ENCODE peak calls at places on chromosomes 13 and 19, in eight cellular contexts. R, C, J, W, L, N, V and S are unnamed samples.

GRCh38 chr13:34926513-34926912 is 15.6 kb upstream of the NBEA start:
- DNase-seq in R (no peak), C (no peak), J (no peak), W (no peak), L (peak; percentile 71), N (no peak), V (no peak), S (no peak)

GRCh38 chr19:29491995-29492577 is 33.7 kb upstream of the VSTM2B start:
- DNase-seq in R (no peak), C (no peak), J (no peak), W (no peak), L (no peak), N (no peak), V (no peak), S (no peak)

GRCh38 chr13:33692531-33692930 is 125.4 kb upstream of the RFC3 start:
- DNase-seq in R (no peak), C (no peak), J (no peak), W (no peak), L (no peak), N (no peak), V (no peak), S (no peak)

GRCh38 chr19:17214531-17215124 is 529 bp upstream of the USE1 start:
- DNase-seq in R (no peak), C (no peak), J (no peak), W (no peak), L (no peak), N (no peak), V (no peak), S (no peak)

GRCh38 chr19:49468199-49468598 is 5.8 kb upstream of the FLT3LG start:
- DNase-seq in R (no peak), C (no peak), J (no peak), W (no peak), L (no peak), N (no peak), V (no peak), S (no peak)

GRCh38 chr19:16113727-16114126 is 2.0 kb downstream of the RAB8A start:
- DNase-seq in R (no peak), C (no peak), J (no peak), W (peak; percentile 72), L (no peak), N (no peak), V (no peak), S (no peak)

GRCh38 chr13:99655351-99656091 is 154.2 kb downstream of the TM9SF2 start:
- DNase-seq in R (no peak), C (no peak), J (no peak), W (no peak), L (peak; percentile 9), N (no peak), V (no peak), S (no peak)

GRCh38 chr13:75704942-75705320 is 68.8 kb downstream of the LMO7 start:
- DNase-seq in R (no peak), C (peak; percentile 44), J (no peak), W (no peak), L (no peak), N (no peak), V (no peak), S (no peak)

GRCh38 chr13:49625392-49626137 is 2.7 kb upstream of the ARL11 start:
- DNase-seq in R (peak; percentile 31), C (peak; percentile 42), J (no peak), W (no peak), L (peak; percentile 66), N (no peak), V (no peak), S (no peak)

GRCh38 chr13:63731896-63732295 is 2316.2 kb upstream of the PCDH20 start:
- DNase-seq in R (no peak), C (no peak), J (no peak), W (no peak), L (no peak), N (no peak), V (no peak), S (no peak)

GRCh38 chr13:111493468-111493867 is 173.0 kb downstream of the TEX29 start:
- DNase-seq in R (peak; percentile 13), C (no peak), J (no peak), W (no peak), L (no peak), N (no peak), V (no peak), S (no peak)

GRCh38 chr13:70623260-70623659 is 515.0 kb upstream of the KLHL1 start:
- DNase-seq in R (no peak), C (no peak), J (no peak), W (no peak), L (peak; percentile 4), N (no peak), V (no peak), S (no peak)

GRCh38 chr19:45160870-45161714 is at the start of gene NKPD1:
- DNase-seq in R (no peak), C (peak; percentile 58), J (no peak), W (no peak), L (peak; percentile 31), N (no peak), V (no peak), S (no peak)

GRCh38 chr19:28710278-28710677 is 502.7 kb downstream of the UQCRFS1 start:
- DNase-seq in R (no peak), C (no peak), J (no peak), W (peak; percentile 19), L (peak; percentile 78), N (no peak), V (no peak), S (peak; percentile 34)

GRCh38 chr13:38564751-38565150 is 122.1 kb upstream of the FREM2 start:
- DNase-seq in R (no peak), C (no peak), J (no peak), W (no peak), L (no peak), N (no peak), V (no peak), S (no peak)

GRCh38 chr13:36919206-36919832 is 719 bp downstream of the SMAD9 start:
- DNase-seq in R (peak; percentile 66), C (peak; percentile 16), J (no peak), W (no peak), L (peak; percentile 54), N (peak; percentile 67), V (peak; percentile 36), S (no peak)

GRCh38 chr13:95137096-95137495 is 164.2 kb downstream of the ABCC4 start:
- DNase-seq in R (no peak), C (no peak), J (no peak), W (peak; percentile 28), L (peak; percentile 27), N (no peak), V (peak; percentile 43), S (peak; percentile 28)

DNA sequence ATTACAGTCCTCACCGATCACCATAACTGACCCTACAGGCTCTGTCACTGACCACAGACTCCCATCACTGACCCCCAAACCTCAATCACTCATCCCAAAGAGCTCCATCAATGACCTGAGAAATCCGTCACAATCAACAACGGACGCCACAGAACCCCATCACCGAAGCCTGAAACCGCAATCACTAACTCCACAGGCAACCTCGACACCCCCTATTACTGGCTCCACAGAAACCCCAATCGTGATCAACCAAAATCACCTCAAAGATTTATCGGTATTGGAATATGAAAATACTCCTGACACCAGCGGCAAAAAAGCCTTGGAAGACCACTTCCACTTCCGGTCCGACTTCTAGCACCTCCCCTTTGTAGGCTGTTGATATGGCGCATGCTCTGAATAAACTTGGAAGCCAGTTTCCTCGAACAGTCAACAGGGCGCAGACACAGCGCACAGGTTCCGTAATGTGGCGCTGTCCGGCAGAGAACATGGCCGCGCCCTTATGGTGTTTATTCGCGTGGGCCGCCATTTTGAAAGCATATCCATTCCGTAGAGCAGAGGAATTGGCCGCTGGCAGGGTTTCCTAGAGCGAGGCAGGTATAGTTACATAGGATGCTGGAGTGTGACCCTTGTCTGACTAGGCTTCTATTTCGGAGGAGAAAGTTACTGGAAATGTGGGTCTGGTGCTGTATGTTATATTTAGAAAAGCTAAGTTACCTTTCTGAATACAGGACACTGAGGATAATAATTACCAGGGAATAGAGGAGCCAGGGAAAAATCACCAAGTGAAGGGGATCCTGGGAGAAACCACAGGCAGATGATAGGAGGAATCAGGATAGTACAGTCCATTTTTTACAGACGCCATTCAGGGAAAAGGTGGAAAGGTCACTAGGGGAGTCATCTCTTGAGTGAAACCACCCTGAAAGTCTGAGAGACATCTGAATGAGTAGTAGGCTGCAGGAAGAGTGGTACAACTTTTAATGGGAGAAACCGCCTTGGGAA is at the start of gene ZNF585A:
- DNase-seq in R (peak; percentile 95), C (peak; percentile 91), J (peak; percentile 80), W (peak; percentile 96), L (peak; percentile 98), N (peak; percentile 94), V (peak; percentile 85), S (peak; percentile 84)
- TF ChIP-seq CTCF in R (no peak), C (no peak), J (no peak), W (no peak), L (peak; percentile 31), N (peak; percentile 53), V (peak; percentile 30), S (no peak)

GRCh38 chr13:98065468-98065867 is 77.4 kb upstream of the FARP1 start:
- DNase-seq in R (no peak), C (no peak), J (no peak), W (no peak), L (no peak), N (no peak), V (no peak), S (no peak)
- TF ChIP-seq CTCF in R (no peak), C (no peak), J (no peak), W (no peak), L (no peak), N (no peak), V (no peak), S (no peak)

GRCh38 chr19:5503598-5503997 is 48.4 kb downstream of the ZNRF4 start:
- DNase-seq in R (no peak), C (no peak), J (no peak), W (no peak), L (no peak), N (no peak), V (no peak), S (no peak)
- TF ChIP-seq CTCF in R (no peak), C (no peak), J (no peak), W (no peak), L (no peak), N (no peak), V (peak; percentile 13), S (no peak)

DNA sequence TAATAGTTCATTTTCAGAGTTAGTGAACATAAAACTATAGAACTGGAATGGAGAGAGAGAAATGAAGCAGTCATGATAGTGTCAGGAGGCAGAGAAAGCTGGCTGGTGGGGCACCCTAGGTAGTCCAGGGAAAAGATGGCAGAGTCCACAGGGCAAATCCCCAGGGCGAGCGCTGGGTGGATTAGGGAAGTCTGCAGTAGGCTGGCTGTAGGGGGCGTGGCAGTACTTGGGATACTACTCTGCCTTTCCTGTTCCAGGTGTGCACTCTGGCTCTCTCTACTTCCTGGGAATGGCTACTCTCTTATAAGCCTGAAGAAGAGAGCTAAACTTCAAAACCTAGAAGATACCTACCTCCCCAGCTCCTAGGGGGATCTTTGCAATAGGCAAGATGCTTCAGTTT is 232.9 kb upstream of the SLC10A2 start:
- DNase-seq in R (no peak), C (no peak), J (no peak), W (no peak), L (no peak), N (no peak), V (no peak), S (no peak)
- TF ChIP-seq CTCF in R (no peak), C (no peak), J (no peak), W (no peak), L (no peak), N (no peak), V (no peak), S (no peak)